ENCODE peak calls at places on chromosome 17, in six cellular contexts. Q is MM.1S, W is astrocyte, E is IMR-90, U is K562, D is fibroblast of lung. Z is an unnamed sample.
A peak's percentile ranks its signal among the peaks of the same experiment; 100 is the strongest.

GRCh38 chr17:32772453-32773025 is 104.4 kb downstream of the MYO1D start:
- DNase-seq in Q (no peak), W (no peak), E (no peak), U (no peak), D (no peak), Z (no peak)

GRCh38 chr17:61139219-61139618 is 260.4 kb upstream of the TBX2 start:
- DNase-seq in Q (peak; percentile 92), W (peak; percentile 79), E (peak; percentile 88), U (no peak), D (peak; percentile 82), Z (no peak)

GRCh38 chr17:48728232-48729231 is at the start of gene HOXB13:
- DNase-seq in Q (peak; percentile 41), W (no peak), E (peak; percentile 39), U (peak; percentile 56), D (no peak), Z (no peak)

GRCh38 chr17:27564463-27564862 is 66.5 kb upstream of the LGALS9 start:
- DNase-seq in Q (no peak), W (no peak), E (no peak), U (peak; percentile 59), D (no peak), Z (no peak)

GRCh38 chr17:73003487-73003886 is 89.0 kb downstream of the SLC39A11 start:
- DNase-seq in Q (no peak), W (no peak), E (no peak), U (no peak), D (no peak), Z (no peak)

GRCh38 chr17:5817475-5818395 is 233.4 kb upstream of the NLRP1 start:
- DNase-seq in Q (no peak), W (no peak), E (no peak), U (no peak), D (no peak), Z (no peak)

GRCh38 chr17:18043491-18043890 is 4.3 kb downstream of the GID4 start:
- DNase-seq in Q (no peak), W (peak; percentile 8), E (peak; percentile 33), U (peak; percentile 25), D (peak; percentile 24), Z (no peak)

GRCh38 chr17:73365934-73366623 is 54.3 kb upstream of the CDC42EP4 start:
- DNase-seq in Q (no peak), W (no peak), E (no peak), U (no peak), D (no peak), Z (no peak)

GRCh38 chr17:28578246-28579195 is 1.8 kb upstream of the ALDOC start:
- DNase-seq in Q (no peak), W (no peak), E (no peak), U (no peak), D (no peak), Z (no peak)

GRCh38 chr17:60311936-60312335 is 80.0 kb downstream of the USP32 start:
- DNase-seq in Q (no peak), W (peak; percentile 80), E (peak; percentile 77), U (no peak), D (peak; percentile 84), Z (no peak)

GRCh38 chr17:49557204-49558024 is 18.3 kb upstream of the NXPH3 start:
- DNase-seq in Q (peak; percentile 56), W (no peak), E (peak; percentile 46), U (peak; percentile 53), D (peak; percentile 31), Z (no peak)

GRCh38 chr17:46978489-46979022 is 497 bp downstream of the RPRML start:
- DNase-seq in Q (no peak), W (no peak), E (no peak), U (peak; percentile 55), D (no peak), Z (no peak)

GRCh38 chr17:47676199-47676472 is 17.8 kb upstream of the TBKBP1 start:
- DNase-seq in Q (no peak), W (no peak), E (no peak), U (no peak), D (no peak), Z (no peak)

GRCh38 chr17:41335747-41336146 is 14.9 kb downstream of the KRT33A start:
- DNase-seq in Q (no peak), W (no peak), E (no peak), U (no peak), D (no peak), Z (no peak)

GRCh38 chr17:79645022-79645776 is 34.3 kb upstream of the RBFOX3 start:
- DNase-seq in Q (no peak), W (no peak), E (no peak), U (no peak), D (no peak), Z (peak; percentile 28)

GRCh38 chr17:2396568-2397246 is 4.2 kb downstream of the MNT start:
- DNase-seq in Q (peak; percentile 51), W (peak; percentile 96), E (peak; percentile 98), U (peak; percentile 52), D (peak; percentile 99), Z (peak; percentile 85)

GRCh38 chr17:2957631-2958286 is 105.6 kb downstream of the OR1D5 start:
- DNase-seq in Q (no peak), W (peak; percentile 49), E (peak; percentile 74), U (no peak), D (peak; percentile 68), Z (no peak)

GRCh38 chr17:49777577-49777976 is 10.9 kb upstream of the KAT7 start:
- DNase-seq in Q (no peak), W (no peak), E (no peak), U (no peak), D (no peak), Z (no peak)

GRCh38 chr17:50027639-50028206 is 28.2 kb upstream of the ITGA3 start:
- DNase-seq in Q (no peak), W (peak; percentile 92), E (peak; percentile 96), U (peak; percentile 7), D (peak; percentile 96), Z (no peak)

GRCh38 chr17:34663714-34664113 is 84.3 kb downstream of the TMEM132E start:
- DNase-seq in Q (no peak), W (no peak), E (no peak), U (no peak), D (no peak), Z (no peak)

GRCh38 chr17:61335845-61336655 is 63.6 kb upstream of the TBX2 start:
- DNase-seq in Q (no peak), W (peak; percentile 89), E (peak; percentile 78), U (no peak), D (peak; percentile 90), Z (no peak)

GRCh38 chr17:15213381-15214087 is 51.6 kb downstream of the PMP22 start:
- DNase-seq in Q (no peak), W (no peak), E (peak; percentile 16), U (no peak), D (no peak), Z (no peak)

GRCh38 chr17:32927724-32928526 is at the start of gene TMEM98:
- DNase-seq in Q (peak; percentile 16), W (no peak), E (peak; percentile 12), U (peak; percentile 82), D (peak; percentile 42), Z (peak; percentile 72)

GRCh38 chr17:72344613-72345012 is 223.8 kb downstream of the SOX9 start:
- DNase-seq in Q (no peak), W (peak; percentile 57), E (no peak), U (no peak), D (peak; percentile 64), Z (no peak)

GRCh38 chr17:55909776-55910175 is 158.9 kb downstream of the PCTP start:
- DNase-seq in Q (no peak), W (no peak), E (no peak), U (no peak), D (no peak), Z (no peak)

DNA sequence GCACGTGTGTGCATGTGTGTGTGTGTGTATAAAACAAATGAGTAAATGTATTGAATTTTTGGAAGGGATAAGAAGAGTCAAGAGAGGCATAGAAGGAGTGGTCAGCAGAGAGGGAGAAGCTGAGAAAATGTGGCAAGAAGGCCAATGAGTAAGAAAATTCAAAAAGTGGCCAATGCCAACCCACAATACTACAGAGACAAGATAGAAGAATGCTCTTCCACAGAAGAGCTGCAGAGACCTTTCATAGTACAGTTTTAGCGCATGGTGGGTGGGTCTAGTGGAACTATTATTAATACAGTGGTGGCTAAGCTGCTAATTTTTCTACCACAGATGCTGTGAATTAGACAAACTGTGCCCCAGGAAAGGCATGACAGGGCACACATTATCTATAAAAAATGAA is 233.5 kb downstream of the NTN1 start:
- DNase-seq in Q (no peak), W (no peak), E (no peak), U (no peak), D (no peak), Z (no peak)
- H3K4me2 ChIP-seq in Q (no peak overlapping the region), W (no peak overlapping the region), E (no peak overlapping the region), U (no peak overlapping the region), D (no peak overlapping the region), Z (no peak overlapping the region)

DNA sequence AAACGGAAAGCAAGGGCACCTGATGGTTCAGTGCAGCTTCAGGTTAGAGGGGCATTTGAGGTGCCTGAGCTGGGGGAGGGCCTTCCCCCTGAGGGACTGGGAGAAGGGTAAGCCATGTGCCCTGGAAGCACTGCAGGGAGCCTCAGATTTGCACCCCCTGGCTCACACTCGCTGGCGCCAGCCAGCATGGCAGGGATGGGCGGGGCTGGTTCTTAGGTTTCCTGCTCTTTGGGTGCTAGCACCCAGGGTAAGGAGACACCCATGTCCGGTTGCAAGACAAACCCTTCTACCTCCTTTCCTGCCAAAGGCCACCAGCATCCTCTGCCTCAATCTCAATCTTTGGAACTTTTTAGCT is 2.3 kb upstream of the LIMD2 start:
- DNase-seq in Q (no peak), W (no peak), E (no peak), U (no peak), D (no peak), Z (no peak)
- H3K9ac ChIP-seq in Q (no peak overlapping the region), W (no peak overlapping the region), E (no peak overlapping the region), U (no peak overlapping the region), D (no peak overlapping the region), Z (no peak overlapping the region)

GRCh38 chr17:76264425-76264754 is 758 bp upstream of the UBALD2 start:
- DNase-seq in Q (no peak), W (no peak), E (no peak), U (no peak), D (no peak), Z (no peak)

GRCh38 chr17:76264755-76265623 is at the start of gene UBALD2:
- DNase-seq in Q (peak; percentile 99), W (peak; percentile 100), E (peak; percentile 100), U (peak; percentile 97), D (peak; percentile 100), Z (peak; percentile 92)

GRCh38 chr17:76266244-76266938 is 1.2 kb downstream of the UBALD2 start:
- DNase-seq in Q (no peak), W (no peak), E (peak; percentile 30), U (no peak), D (peak; percentile 32), Z (no peak)

GRCh38 chr17:76267051-76267576 is 2.0 kb downstream of the UBALD2 start:
- DNase-seq in Q (no peak), W (no peak), E (no peak), U (no peak), D (no peak), Z (no peak)

GRCh38 chr17:76265624-76266243 is 586 bp downstream of the UBALD2 start:
- DNase-seq in Q (no peak), W (no peak), E (peak; percentile 30), U (peak; percentile 69), D (peak; percentile 41), Z (peak; percentile 79)
- H3K4me2 ChIP-seq in Q (peak overlapping the region; percentile 100), W (peak overlapping the region; percentile 83), E (peak overlapping the region; percentile 70), U (peak overlapping the region; percentile 97), D (no peak overlapping the region), Z (peak overlapping the region; percentile 70)

DNA sequence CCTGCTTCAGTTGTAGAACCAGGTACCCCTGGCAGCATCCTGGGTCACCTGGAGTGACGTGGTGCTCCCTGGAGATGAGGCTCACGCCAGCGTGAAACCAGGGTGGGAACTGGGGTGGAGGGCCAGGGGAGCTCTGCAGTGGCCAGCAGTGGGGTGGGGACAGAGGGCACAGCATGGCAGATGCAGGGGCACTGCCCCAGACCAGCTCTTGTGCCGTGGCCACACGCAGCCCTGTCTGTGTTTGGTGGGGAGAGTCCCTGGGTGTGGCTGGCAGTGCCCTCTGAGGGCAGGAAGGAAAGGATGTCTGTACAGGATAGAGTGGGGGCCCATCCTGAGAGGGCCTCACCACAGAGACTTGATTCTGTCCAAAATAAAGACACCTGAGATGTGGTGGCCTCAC is 24.5 kb downstream of the ZNF750 start:
- DNase-seq in Q (no peak), W (no peak), E (no peak), U (no peak), D (no peak), Z (no peak)
- H3K9ac ChIP-seq in Q (no peak overlapping the region), W (no peak overlapping the region), E (no peak overlapping the region), U (no peak overlapping the region), D (no peak overlapping the region), Z (no peak overlapping the region)